ENCODE peak calls at places on chromosomes 5 and 9, in five cellular contexts. B, Y, P, J and T are unnamed samples.

GRCh38 chr5:176183321-176184074 is 54.7 kb upstream of the SIMC1 start:
- DNase-seq in B (no peak), Y (no peak), P (peak; percentile 66), J (no peak), T (no peak)

GRCh38 chr9:86925686-86926085 is 21.6 kb downstream of the GAS1 start:
- DNase-seq in B (no peak), Y (no peak), P (no peak), J (no peak), T (no peak)

GRCh38 chr9:125401317-125401716 is 139.7 kb downstream of the GAPVD1 start:
- DNase-seq in B (no peak), Y (no peak), P (no peak), J (no peak), T (no peak)

GRCh38 chr5:96855041-96855872 is 21.0 kb upstream of the ERAP2 start:
- DNase-seq in B (no peak), Y (no peak), P (no peak), J (no peak), T (no peak)

GRCh38 chr5:142720561-142721275 is 34.8 kb upstream of the FGF1 start:
- DNase-seq in B (no peak), Y (no peak), P (peak; percentile 48), J (no peak), T (no peak)

GRCh38 chr5:171586436-171586835 is 167.0 kb downstream of the FGF18 start:
- DNase-seq in B (peak; percentile 34), Y (no peak), P (no peak), J (no peak), T (no peak)

GRCh38 chr5:34691326-34691725 is 35.2 kb downstream of the RAI14 start:
- DNase-seq in B (no peak), Y (no peak), P (no peak), J (no peak), T (no peak)

GRCh38 chr5:44542470-44542869 is 153.2 kb upstream of the FGF10 start:
- DNase-seq in B (no peak), Y (no peak), P (no peak), J (no peak), T (no peak)

GRCh38 chr5:10411336-10411735 is 30.3 kb upstream of the ROPN1L start:
- DNase-seq in B (no peak), Y (no peak), P (no peak), J (no peak), T (no peak)

GRCh38 chr5:76556511-76557221 is 66.5 kb downstream of the F2RL2 start:
- DNase-seq in B (no peak), Y (no peak), P (no peak), J (no peak), T (no peak)

GRCh38 chr5:150154618-150155134 is 969 bp downstream of the PDGFRB start:
- DNase-seq in B (no peak), Y (no peak), P (no peak), J (no peak), T (no peak)

GRCh38 chr9:120413121-120414048 is 166.6 kb downstream of the CDK5RAP2 start:
- DNase-seq in B (no peak), Y (no peak), P (no peak), J (no peak), T (no peak)

GRCh38 chr5:77087484-77088291 is 603 bp upstream of the ZBED3 start:
- DNase-seq in B (no peak), Y (no peak), P (peak; percentile 18), J (no peak), T (no peak)

GRCh38 chr9:121295662-121296191 is 27.8 kb downstream of the GSN start:
- DNase-seq in B (no peak), Y (no peak), P (no peak), J (no peak), T (no peak)

GRCh38 chr5:174315871-174316270 is 270.4 kb downstream of the NSG2 start:
- DNase-seq in B (no peak), Y (no peak), P (no peak), J (no peak), T (no peak)

GRCh38 chr9:74361508-74361907 is 135.6 kb upstream of the RORB start:
- DNase-seq in B (no peak), Y (no peak), P (no peak), J (no peak), T (no peak)

GRCh38 chr5:116750626-116751188 is 176.1 kb upstream of the SEMA6A start:
- DNase-seq in B (no peak), Y (no peak), P (no peak), J (no peak), T (no peak)

GRCh38 chr5:40367260-40367659 is 312.5 kb upstream of the PTGER4 start:
- DNase-seq in B (no peak), Y (no peak), P (no peak), J (no peak), T (no peak)

GRCh38 chr9:93224591-93224990 is 40.7 kb downstream of the WNK2 start:
- DNase-seq in B (no peak), Y (no peak), P (no peak), J (no peak), T (no peak)

GRCh38 chr9:97564291-97565175 is 63.1 kb downstream of the TMOD1 start:
- DNase-seq in B (peak; percentile 4), Y (no peak), P (no peak), J (no peak), T (no peak)

GRCh38 chr9:95947118-95947517 is 71.6 kb downstream of the ERCC6L2 start:
- DNase-seq in B (no peak), Y (no peak), P (no peak), J (no peak), T (no peak)

GRCh38 chr9:118785456-118785855 is 583.8 kb downstream of the BRINP1 start:
- DNase-seq in B (no peak), Y (no peak), P (no peak), J (no peak), T (no peak)

GRCh38 chr5:125835293-125836172 is 587.7 kb upstream of the GRAMD2B start:
- DNase-seq in B (no peak), Y (peak; percentile 22), P (peak; percentile 74), J (no peak), T (no peak)

GRCh38 chr5:5798041-5798827 is 375.8 kb downstream of the ICE1 start:
- DNase-seq in B (no peak), Y (no peak), P (no peak), J (no peak), T (no peak)

GRCh38 chr9:88811511-88811910 is 179.8 kb upstream of the S1PR3 start:
- DNase-seq in B (no peak), Y (no peak), P (no peak), J (no peak), T (no peak)

GRCh38 chr9:104868687-104869404 is 59.1 kb downstream of the ABCA1 start:
- DNase-seq in B (peak; percentile 47), Y (no peak), P (peak; percentile 88), J (no peak), T (no peak)

GRCh38 chr5:130155395-130155794 is 251.1 kb downstream of the CHSY3 start:
- DNase-seq in B (no peak), Y (no peak), P (no peak), J (no peak), T (no peak)

GRCh38 chr5:130158036-130158435 is 253.8 kb downstream of the CHSY3 start:
- DNase-seq in B (no peak), Y (no peak), P (no peak), J (no peak), T (no peak)
- H3K27me3 ChIP-seq in B (no peaks in the 10 kb centered on the region), Y (no peaks in the 10 kb centered on the region), P (no peaks in the 10 kb centered on the region), J (no peaks in the 10 kb centered on the region), T (no peaks in the 10 kb centered on the region)

DNA sequence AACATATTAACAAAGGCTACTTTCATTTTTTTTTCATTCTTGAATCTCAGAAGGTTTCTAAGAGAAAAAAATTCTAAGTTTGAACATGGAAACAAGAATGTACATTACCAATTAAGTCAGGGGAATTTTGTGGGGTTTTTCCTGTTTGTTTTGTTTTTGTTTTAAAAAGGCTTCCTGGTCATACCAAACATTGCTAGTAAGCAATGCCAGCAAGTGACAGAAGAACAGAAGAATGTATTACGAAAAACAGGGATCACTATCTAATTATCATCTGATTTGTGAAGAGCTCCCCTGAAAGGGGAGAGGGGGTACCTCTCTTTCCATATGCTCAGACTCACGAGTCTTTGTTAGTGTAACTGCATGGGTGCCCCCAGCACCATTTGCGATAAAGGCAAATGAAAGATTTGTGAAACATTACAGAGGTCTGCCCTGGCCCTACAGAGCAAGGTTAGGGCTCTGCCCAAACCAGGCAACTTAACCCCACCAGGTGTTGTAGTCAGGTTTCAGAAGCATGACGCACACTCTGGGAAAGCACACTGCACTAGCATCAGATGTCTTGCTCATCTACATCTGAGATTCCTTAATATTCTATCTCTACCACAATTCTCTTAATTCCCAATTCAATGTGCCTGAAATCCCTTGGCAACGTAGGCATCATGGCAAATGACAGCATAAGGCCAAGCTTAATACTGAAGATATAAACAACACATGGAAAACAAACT is 268.2 kb downstream of the MLLT3 start:
- DNase-seq in B (no peak), Y (no peak), P (no peak), J (no peak), T (no peak)
- H3K4me1 ChIP-seq in B (peaks cover 47% of the 10 kb centered on the region), Y (no peaks in the 10 kb centered on the region), P (peaks cover 4% of the 10 kb centered on the region), J (peaks cover 24% of the 10 kb centered on the region), T (peaks cover 3% of the 10 kb centered on the region)

DNA sequence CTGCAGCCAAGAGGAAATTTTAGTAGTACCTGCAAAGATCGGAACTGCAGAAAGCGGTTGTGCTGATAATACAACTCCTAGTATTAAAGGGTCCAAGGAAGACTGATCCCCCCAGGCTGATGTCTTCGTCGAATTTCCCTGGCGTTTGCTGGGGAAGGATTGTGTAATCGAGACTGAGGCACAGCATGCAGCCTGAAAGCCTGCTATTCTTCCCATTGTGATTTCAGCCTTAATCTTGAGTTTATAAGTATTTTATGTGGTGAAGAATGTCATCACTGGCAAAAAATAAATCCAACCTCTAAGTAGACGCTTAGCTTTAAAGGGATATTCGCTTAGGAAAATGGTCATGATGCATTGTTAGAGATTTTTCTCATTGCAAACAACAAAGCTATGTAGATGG is 21.3 kb upstream of the LMX1B start:
- DNase-seq in B (no peak), Y (no peak), P (no peak), J (no peak), T (no peak)
- H3K27me3 ChIP-seq in B (peaks cover 2% of the 10 kb centered on the region), Y (no peaks in the 10 kb centered on the region), P (no peaks in the 10 kb centered on the region), J (peaks cover 88% of the 10 kb centered on the region), T (no peaks in the 10 kb centered on the region)

DNA sequence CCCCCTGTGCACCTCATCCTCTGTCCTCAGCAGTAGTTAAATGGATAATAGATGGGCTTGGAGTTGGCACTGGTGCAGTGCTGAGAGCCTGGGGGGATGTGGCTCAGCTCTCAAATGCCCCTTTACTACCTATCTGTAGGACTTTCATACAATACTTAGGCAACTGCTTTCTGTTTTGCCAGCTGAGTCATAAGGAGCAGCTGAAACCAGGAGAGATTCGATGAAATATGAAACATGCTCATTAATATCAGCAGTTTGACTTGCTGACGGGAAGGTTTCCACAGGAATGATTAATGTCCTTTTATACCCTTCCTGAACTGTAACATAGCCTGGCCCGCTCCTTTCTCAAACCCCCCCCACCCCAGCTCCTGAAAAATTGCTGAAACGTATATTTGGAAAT is 142.6 kb downstream of the SAXO1 start:
- DNase-seq in B (no peak), Y (no peak), P (no peak), J (no peak), T (no peak)
- H3K4me1 ChIP-seq in B (no peaks in the 10 kb centered on the region), Y (no peaks in the 10 kb centered on the region), P (no peaks in the 10 kb centered on the region), J (no peaks in the 10 kb centered on the region), T (no peaks in the 10 kb centered on the region)

GRCh38 chr5:141705503-141705902 is 23.5 kb upstream of the ARAP3 start:
- DNase-seq in B (no peak), Y (no peak), P (no peak), J (no peak), T (no peak)
- H3K27me3 ChIP-seq in B (peaks cover 96% of the 10 kb centered on the region), Y (peaks cover 14% of the 10 kb centered on the region), P (no peaks in the 10 kb centered on the region), J (peaks cover 57% of the 10 kb centered on the region), T (no peaks in the 10 kb centered on the region)